ENCODE peak calls at places on chromosomes 2 and 18, in seven cellular contexts. K is MM.1S; O is neural progenitor cell; B is CD8-positive, alpha-beta T cell; X is pancreas; D is ascending aorta; A is SJSA1. W is an unnamed sample.

GRCh38 chr2:26430826-26431225 is 29.1 kb downstream of the DRC1 start:
- DNase-seq in D (no peak), K (no peak), O (no peak), B (no peak), X (no peak), A (no peak), W (no peak)

GRCh38 chr18:57075716-57076400 is 71.0 kb upstream of the BOD1L2 start:
- DNase-seq in A (no peak), B (no peak), D (no peak), O (peak; percentile 86), K (no peak), X (no peak), W (peak; percentile 43)

GRCh38 chr18:32349728-32350395 is 120.8 kb downstream of the GAREM1 start:
- DNase-seq in D (peak; percentile 17), B (no peak), O (peak; percentile 8), A (peak; percentile 90), X (peak; percentile 76), K (no peak), W (no peak)

GRCh38 chr2:72945450-72946019 is 28.2 kb downstream of the EMX1 start:
- DNase-seq in A (no peak), B (no peak), D (no peak), X (no peak), O (no peak), K (no peak), W (no peak)

GRCh38 chr2:218671077-218671653 is 637 bp downstream of the RNF25 start:
- DNase-seq in O (peak; percentile 26), K (no peak), B (no peak), X (no peak), D (no peak), A (no peak), W (no peak)

GRCh38 chr2:109242654-109243331 is 113.8 kb downstream of the SH3RF3 start:
- DNase-seq in K (no peak), A (peak; percentile 77), O (no peak), B (no peak), D (no peak), X (peak; percentile 16), W (no peak)

GRCh38 chr2:29322011-29322410 is 206.8 kb downstream of the CLIP4 start:
- DNase-seq in D (no peak), B (no peak), O (no peak), A (no peak), K (no peak), X (no peak), W (no peak)

GRCh38 chr2:215751200-215751910 is 262.0 kb downstream of the MREG start:
- DNase-seq in X (no peak), K (no peak), O (no peak), B (no peak), D (no peak), A (no peak), W (no peak)

GRCh38 chr18:24112874-24113615 is 25.8 kb upstream of the CABYR start:
- DNase-seq in A (no peak), X (peak; percentile 84), K (no peak), O (no peak), D (no peak), B (no peak), W (no peak)
- H3K4me3 ChIP-seq in A (no peak overlapping the region), X (peak overlapping the region; percentile 34), K (no peak overlapping the region), O (no peak overlapping the region), D (no peak overlapping the region), B (no peak overlapping the region), W (no peak overlapping the region)

DNA sequence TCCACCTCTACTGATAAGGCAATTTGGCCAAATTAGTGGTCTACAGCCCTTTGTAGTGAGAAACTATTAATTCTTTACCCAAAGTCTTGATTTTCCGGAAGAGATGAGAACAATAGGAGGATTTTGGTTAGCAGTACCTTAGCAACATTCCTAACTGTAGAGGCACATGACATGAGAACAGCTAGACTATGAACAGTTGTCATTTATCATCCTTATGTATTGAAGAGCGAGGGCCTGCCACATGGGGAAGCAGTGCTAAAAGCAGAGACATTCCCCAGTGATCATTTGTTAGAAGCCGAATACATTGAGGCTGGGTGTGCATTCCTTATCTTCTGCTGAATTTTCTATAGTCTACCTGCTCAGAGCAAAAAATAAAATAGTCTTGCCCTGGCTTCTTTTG is 65.2 kb downstream of the RBBP8 start:
- DNase-seq in K (no peak), A (no peak), B (no peak), D (no peak), O (peak; percentile 3), X (no peak), W (no peak)
- H3K27me3 ChIP-seq in K (no peaks in the 10 kb centered on the region), A (no peaks in the 10 kb centered on the region), B (no peaks in the 10 kb centered on the region), D (no peaks in the 10 kb centered on the region), O (no peaks in the 10 kb centered on the region), X (no peaks in the 10 kb centered on the region), W (no peaks in the 10 kb centered on the region)

GRCh38 chr2:152407204-152407721 is 72.3 kb downstream of the FMNL2 start:
- DNase-seq in D (no peak), B (no peak), O (peak; percentile 84), X (no peak), K (peak; percentile 77), A (peak; percentile 50), W (peak; percentile 49)
- H3K4me3 ChIP-seq in D (peak overlapping the region; percentile 40), B (no peak overlapping the region), O (peak overlapping the region; percentile 22), X (no peak overlapping the region), K (peak overlapping the region; percentile 58), A (no peak overlapping the region), W (no peak overlapping the region)

GRCh38 chr2:239669181-239669898 is 268.5 kb upstream of the HDAC4 start:
- DNase-seq in K (no peak), D (no peak), O (no peak), B (no peak), X (no peak), A (peak; percentile 34), W (peak; percentile 63)
- H3K27me3 ChIP-seq in K (no peaks in the 10 kb centered on the region), D (no peaks in the 10 kb centered on the region), O (no peaks in the 10 kb centered on the region), B (no peaks in the 10 kb centered on the region), X (no peaks in the 10 kb centered on the region), A (peaks cover 17% of the 10 kb centered on the region), W (no peaks in the 10 kb centered on the region)

DNA sequence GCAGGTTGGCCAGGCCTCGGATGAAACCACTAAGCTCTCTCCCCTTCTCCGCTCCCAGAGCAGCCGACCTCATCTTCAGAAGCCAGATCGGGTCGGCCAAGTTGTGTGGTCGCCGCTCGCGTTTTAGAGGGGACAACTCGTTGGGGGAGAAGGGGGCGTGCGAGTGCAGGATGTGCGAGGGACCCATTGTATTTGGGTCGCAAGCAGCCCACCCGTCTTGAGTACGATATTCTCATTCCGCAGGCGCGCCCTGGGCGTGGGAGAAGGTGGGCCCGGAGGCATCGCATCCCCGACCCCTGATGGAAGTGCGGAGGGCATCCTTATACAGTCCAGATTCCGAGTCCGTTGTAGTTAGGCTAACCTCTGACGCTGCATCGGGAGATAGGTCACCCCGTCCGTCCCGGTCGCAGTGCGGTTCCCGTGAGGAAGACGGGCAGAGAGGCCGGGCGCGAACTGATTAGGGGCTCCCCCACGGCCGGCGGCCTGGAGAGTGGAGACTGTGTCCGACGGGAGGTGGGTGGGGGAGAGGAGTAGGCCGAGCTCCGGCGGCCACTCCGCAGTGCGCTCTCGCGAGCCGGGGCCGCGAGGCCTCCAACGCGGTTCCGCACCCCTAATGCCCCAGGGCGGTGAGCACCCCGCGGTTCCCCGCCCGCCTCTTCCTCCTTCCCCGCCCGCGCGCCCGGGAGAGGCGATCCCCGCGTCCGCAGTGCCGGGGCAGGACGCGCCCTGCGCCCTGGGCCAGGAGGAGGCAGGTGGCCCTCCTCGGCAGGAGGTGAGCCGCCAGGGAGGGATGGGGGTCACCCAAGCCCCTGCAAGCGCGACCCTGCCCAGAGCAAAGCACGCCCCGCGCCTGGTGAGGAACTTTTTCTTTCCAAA is 1.6 kb upstream of the SP5 start:
- DNase-seq in D (no peak), K (no peak), B (peak; percentile 7), O (peak; percentile 61), X (no peak), A (no peak), W (peak; percentile 68)
- H3K4me3 ChIP-seq in D (peak overlapping the region; percentile 68), K (peak overlapping the region; percentile 70), B (peak overlapping the region; percentile 29), O (peak overlapping the region; percentile 56), X (peak overlapping the region; percentile 48), A (peak overlapping the region; percentile 46), W (peak overlapping the region; percentile 35)

W was measured in H7.